ENCODE peak calls at places on chromosomes 11 and 22, in nine cellular contexts. D is glutamatergic neuron; S is cardiac muscle cell; X is activated T-cell treated with anti-CD3 and anti-CD28 coated beads for 1 hour; G is stimulated activated CD8-positive, alpha-beta memory T cell treated with anti-CD3 and anti-CD28 coated beads, Interleukin-2, amount 100 ng/mL, for 48 hours; R is ovary; P is HS-5; T is foreskin fibroblast; Q is effector memory CD4-positive, alpha-beta T cell. Y is an unnamed sample.

GRCh38 chr11:90947930-90948329 is 725.1 kb upstream of the CHORDC1 start:
- DNase-seq in X (no peak), G (no peak), P (no peak), Q (no peak), T (no peak), R (no peak), D (no peak), S (no peak), Y (no peak)

GRCh38 chr11:68654978-68655377 is 29.4 kb upstream of the GAL start:
- DNase-seq in R (no peak), Q (no peak), X (no peak), G (no peak), T (no peak), D (no peak), P (no peak), S (no peak), Y (no peak)

GRCh38 chr11:27972432-27973170 is 135.4 kb downstream of the KIF18A start:
- DNase-seq in T (peak; percentile 27), G (no peak), Q (no peak), X (no peak), D (no peak), R (no peak), P (no peak), S (no peak), Y (no peak)

GRCh38 chr11:64598106-64598796 is 7.2 kb downstream of the SLC22A12 start:
- DNase-seq in Q (no peak), T (no peak), R (peak; percentile 11), P (no peak), G (no peak), S (no peak), X (no peak), D (peak; percentile 3), Y (no peak)

GRCh38 chr11:102476812-102477211 is 24.2 kb upstream of the TMEM123 start:
- DNase-seq in P (no peak), X (no peak), G (no peak), Q (no peak), S (peak; percentile 35), R (no peak), T (no peak), D (no peak), Y (peak; percentile 46)

GRCh38 chr22:19713228-19713627 is 1.1 kb upstream of the SEPTIN5 start:
- DNase-seq in D (no peak), T (no peak), S (no peak), Q (no peak), G (no peak), P (no peak), X (no peak), R (no peak), Y (no peak)

GRCh38 chr11:95569207-95569606 is 220.4 kb downstream of the FAM76B start:
- DNase-seq in D (no peak), S (no peak), X (no peak), T (no peak), Q (no peak), G (no peak), P (no peak), R (no peak), Y (no peak)

GRCh38 chr11:48170840-48171233 is 45.8 kb upstream of the OR4B1 start:
- DNase-seq in G (no peak), S (no peak), R (no peak), Q (no peak), P (no peak), D (no peak), T (peak; percentile 36), X (no peak), Y (no peak)

GRCh38 chr11:75499423-75500305 is 26.1 kb downstream of the GDPD5 start:
- DNase-seq in X (no peak), T (peak; percentile 88), P (peak; percentile 95), Q (no peak), S (no peak), D (no peak), G (no peak), R (no peak), Y (no peak)

GRCh38 chr22:33923033-33923432 is 2.8 kb upstream of the LARGE1 start:
- DNase-seq in X (no peak), S (no peak), R (no peak), T (no peak), G (no peak), P (no peak), Q (no peak), D (no peak), Y (no peak)

GRCh38 chr11:36249271-36249670 is 40.0 kb downstream of the COMMD9 start:
- DNase-seq in D (no peak), R (no peak), X (no peak), S (no peak), P (peak; percentile 61), G (no peak), Q (no peak), T (peak; percentile 91), Y (no peak)

GRCh38 chr11:38937709-38938108 is 2339.7 kb upstream of the RAG2 start:
- DNase-seq in T (no peak), X (no peak), R (no peak), S (no peak), D (no peak), P (no peak), Q (no peak), G (no peak), Y (no peak)

GRCh38 chr11:94639901-94640721 is 72.9 kb downstream of the PIWIL4 start:
- DNase-seq in S (no peak), R (no peak), P (no peak), G (no peak), T (no peak), D (no peak), X (no peak), Q (no peak), Y (no peak)

GRCh38 chr22:40094449-40094848 is 83.3 kb upstream of the TNRC6B start:
- DNase-seq in G (no peak), Q (no peak), S (no peak), P (no peak), T (no peak), D (no peak), R (no peak), X (no peak), Y (no peak)

GRCh38 chr11:61132646-61133045 is 28.6 kb downstream of the VPS37C start:
- DNase-seq in R (no peak), Q (no peak), X (no peak), G (no peak), P (no peak), S (no peak), T (no peak), D (peak; percentile 17), Y (no peak)